ENCODE peak calls at places on chromosomes 11 and 22, in six cellular contexts. V is H1, Z is H9, A is trophoblast cell, U is mesenchymal stem cell, Q is IMR-90. C is an unnamed sample.

GRCh38 chr22:26590525-26590858 is 560 bp upstream of the TPST2 start:
- DNase-seq in V (no peak), Z (no peak), A (no peak), U (no peak), Q (no peak), C (no peak)

GRCh38 chr11:11074686-11075370 is 217.0 kb upstream of the ZBED5 start:
- DNase-seq in V (no peak), Z (no peak), A (peak), U (no peak), Q (no peak), C (no peak)

GRCh38 chr11:120034176-120034575 is 103.7 kb downstream of the TRIM29 start:
- DNase-seq in V (no peak), Z (no peak), A (no peak), U (no peak), Q (no peak), C (no peak)

GRCh38 chr22:20729194-20729593 is 44.7 kb upstream of the SERPIND1 start:
- DNase-seq in V (no peak), Z (no peak), A (no peak), U (no peak), Q (no peak), C (no peak)

GRCh38 chr11:77517753-77518152 is 43.9 kb upstream of the PAK1 start:
- DNase-seq in V (no peak), Z (no peak), A (no peak), U (no peak), Q (no peak), C (no peak)

GRCh38 chr11:116169776-116170175 is 603.0 kb downstream of the BUD13 start:
- DNase-seq in V (no peak), Z (no peak), A (no peak), U (no peak), Q (no peak), C (no peak)

GRCh38 chr11:70790671-70791300 is 392.5 kb downstream of the CTTN start:
- DNase-seq in V (peak), Z (peak), A (no peak), U (no peak), Q (no peak), C (no peak)

GRCh38 chr11:75469785-75470405 is 36.9 kb upstream of the KLHL35 start:
- DNase-seq in V (no peak), Z (no peak), A (no peak), U (no peak), Q (no peak), C (no peak)

GRCh38 chr11:334264-335033 is 13.8 kb upstream of the IFITM3 start:
- DNase-seq in V (no peak), Z (peak), A (peak), U (peak), Q (no peak), C (no peak)

GRCh38 chr11:129724866-129725265 is 90.8 kb upstream of the TMEM45B start:
- DNase-seq in V (no peak), Z (no peak), A (no peak), U (no peak), Q (no peak), C (no peak)

GRCh38 chr11:44983786-44984185 is 33.1 kb upstream of the TP53I11 start:
- DNase-seq in V (no peak), Z (no peak), A (no peak), U (no peak), Q (no peak), C (no peak)

GRCh38 chr22:40651057-40651456 is 14.5 kb upstream of the MRTFA start:
- DNase-seq in V (no peak), Z (no peak), A (no peak), U (no peak), Q (no peak), C (no peak)
- H3K9ac ChIP-seq in V (no peak), Z (no peak), A (no peak), U (peak), Q (peak), C (no peak)

DNA sequence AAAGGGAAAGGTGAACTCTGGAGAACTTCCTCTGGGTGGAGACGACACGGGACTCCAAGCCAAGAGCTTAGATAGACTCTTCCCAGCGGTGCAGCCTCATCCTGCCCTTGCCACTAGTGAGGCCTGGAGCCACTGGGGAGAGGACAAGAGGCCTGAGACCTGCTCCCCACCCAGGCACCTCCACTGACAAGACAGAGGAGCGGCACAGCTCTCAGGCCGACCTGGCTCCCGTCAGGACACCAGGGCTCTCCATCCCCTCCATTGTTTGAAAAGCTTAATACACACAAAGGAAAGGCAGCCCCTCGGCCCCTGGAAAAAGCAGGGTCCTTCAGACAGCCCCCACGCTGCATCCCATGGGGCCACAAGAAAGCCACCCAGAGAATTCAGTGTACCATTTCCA is 29.6 kb downstream of the POLDIP3 start:
- DNase-seq in V (no peak), Z (no peak), A (no peak), U (no peak), Q (no peak), C (no peak)
- H3K14ac ChIP-seq in V (no peak), Z (no peak), A (no peak), U (no peak), Q (no peak), C (no peak)

GRCh38 chr11:61510980-61511373 is 2.4 kb downstream of the LRRC10B start:
- DNase-seq in V (no peak), Z (no peak), A (no peak), U (no peak), Q (no peak), C (no peak)

GRCh38 chr11:61512435-61512834 is 3.9 kb downstream of the LRRC10B start:
- DNase-seq in V (no peak), Z (no peak), A (peak), U (no peak), Q (no peak), C (no peak)

GRCh38 chr11:61509058-61510029 is 795 bp downstream of the LRRC10B start:
- DNase-seq in V (peak), Z (peak), A (peak), U (peak), Q (peak), C (peak)

GRCh38 chr11:61511383-61511782 is 2.8 kb downstream of the LRRC10B start:
- DNase-seq in V (no peak), Z (no peak), A (no peak), U (no peak), Q (no peak), C (no peak)

DNA sequence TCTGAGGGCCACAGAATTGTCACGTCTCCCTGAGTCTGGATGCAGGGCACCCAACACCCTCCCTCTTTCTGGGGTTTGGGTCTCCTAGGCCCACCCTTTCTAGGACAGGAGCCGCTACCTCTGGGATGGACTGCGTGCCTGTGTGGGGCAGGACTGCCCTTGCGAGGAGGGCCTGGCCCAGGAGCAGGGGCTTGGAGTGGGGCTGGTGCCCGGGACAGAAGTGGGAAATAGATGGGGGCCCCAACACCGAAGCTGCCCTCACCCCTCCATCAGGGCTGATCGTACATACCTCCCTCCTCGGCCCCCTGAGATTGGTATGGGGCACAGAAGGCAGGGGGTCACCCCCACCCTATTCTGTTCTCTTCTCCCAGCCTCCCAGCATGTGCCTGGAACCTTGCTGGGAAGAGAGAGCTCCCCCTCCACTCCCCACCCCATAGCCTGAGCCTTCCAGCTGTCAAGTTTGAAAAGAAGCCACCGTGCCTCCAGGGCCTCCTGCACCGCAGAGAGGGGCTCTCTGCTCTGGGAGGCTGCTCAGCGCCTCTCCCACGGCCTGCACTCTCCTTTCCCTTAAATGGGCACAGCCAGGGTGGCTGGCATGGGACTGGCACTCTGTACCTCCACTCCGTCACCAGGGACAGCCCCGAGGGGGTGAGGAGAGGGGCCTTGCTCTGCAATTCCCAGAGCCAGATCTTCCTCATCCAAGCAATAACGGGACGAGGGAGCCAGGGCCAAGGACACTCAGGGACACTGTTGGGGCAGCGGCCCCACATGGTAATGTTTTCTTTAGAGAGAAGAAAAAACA is 1.8 kb downstream of the LRRC10B start:
- DNase-seq in V (no peak), Z (no peak), A (no peak), U (no peak), Q (no peak), C (no peak)
- H3K9ac ChIP-seq in V (no peak), Z (no peak), A (no peak), U (no peak), Q (no peak), C (no peak)

GRCh38 chr11:95485115-95485900 is 254.3 kb upstream of the SESN3 start:
- DNase-seq in V (no peak), Z (no peak), A (peak), U (no peak), Q (no peak), C (no peak)

GRCh38 chr11:95487391-95487790 is 256.4 kb upstream of the SESN3 start:
- DNase-seq in V (no peak), Z (no peak), A (peak), U (no peak), Q (no peak), C (no peak)

GRCh38 chr11:95487938-95488337 is 256.9 kb upstream of the SESN3 start:
- DNase-seq in V (no peak), Z (no peak), A (no peak), U (no peak), Q (no peak), C (no peak)

GRCh38 chr11:95486979-95487378 is 256.0 kb upstream of the SESN3 start:
- DNase-seq in V (no peak), Z (no peak), A (no peak), U (no peak), Q (no peak), C (no peak)

GRCh38 chr11:95483339-95483738 is 252.3 kb upstream of the SESN3 start:
- DNase-seq in V (no peak), Z (no peak), A (no peak), U (no peak), Q (no peak), C (no peak)
- H3K14ac ChIP-seq in V (no peak), Z (no peak), A (no peak), U (no peak), Q (no peak), C (no peak)

GRCh38 chr11:33733978-33734377 is 2.2 kb downstream of the CD59 start:
- DNase-seq in V (no peak), Z (no peak), A (no peak), U (no peak), Q (no peak), C (no peak)
- H3K9ac ChIP-seq in V (no peak), Z (no peak), A (no peak), U (peak), Q (peak), C (no peak)

DNA sequence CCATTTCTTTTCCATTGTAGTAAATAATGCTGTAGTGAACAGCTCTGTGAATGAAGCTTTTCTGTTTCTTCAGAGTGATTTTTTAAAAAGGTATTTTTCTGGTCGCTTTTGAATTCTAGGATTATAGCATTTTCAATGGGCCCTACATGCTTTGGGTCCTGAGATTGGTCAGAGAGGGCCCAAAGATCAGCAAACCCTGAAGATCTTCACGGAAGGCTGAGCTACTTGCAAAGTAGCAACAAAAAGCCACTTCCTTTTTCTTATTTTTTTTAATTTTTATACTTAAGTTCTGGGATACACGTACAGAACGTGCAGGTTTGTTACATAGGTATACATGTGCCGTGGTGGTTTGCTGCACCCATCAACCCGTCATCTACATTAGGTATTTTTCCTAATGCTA is 200.5 kb downstream of the FAT3 start:
- DNase-seq in V (no peak), Z (no peak), A (no peak), U (no peak), Q (no peak), C (no peak)
- H3K14ac ChIP-seq in V (no peak), Z (no peak), A (no peak), U (no peak), Q (no peak), C (no peak)

C was measured in neuronal stem cell.